ENCODE peak calls at places on chromosomes 1 and 21, in four cellular contexts. D is adrenal gland, A is colonic mucosa, G is sigmoid colon. P is an unnamed sample. For H3K4me1, the result is how much of the 10 kb centered on the place peaks cover.

GRCh38 chr1:41764608-41765007 is 154.1 kb downstream of the HIVEP3 start:
- DNase-seq in A (no peak), D (no peak), G (no peak), P (no peak)

GRCh38 chr1:186804669-186805068 is 24.1 kb upstream of the PLA2G4A start:
- DNase-seq in A (no peak), D (no peak), G (no peak), P (no peak)

GRCh38 chr1:157369808-157370521 is 182.3 kb downstream of the FCRL5 start:
- DNase-seq in D (peak), A (peak), G (no peak), P (peak)

GRCh38 chr1:232435746-232436145 is 194.2 kb downstream of the SIPA1L2 start:
- DNase-seq in A (no peak), D (no peak), G (peak), P (peak)

GRCh38 chr1:32351859-32352745 is 10.2 kb downstream of the FAM229A start:
- DNase-seq in G (peak), D (peak), A (peak), P (peak)

GRCh38 chr1:174289644-174290310 is 130.5 kb downstream of the RABGAP1L start:
- DNase-seq in A (no peak), D (no peak), G (no peak), P (no peak)

GRCh38 chr21:34154878-34155277 is 81.5 kb downstream of the MRPS6 start:
- DNase-seq in G (no peak), D (no peak), A (no peak), P (no peak)

GRCh38 chr1:32863516-32864245 is 7.0 kb downstream of the FNDC5 start:
- DNase-seq in A (no peak), D (no peak), G (no peak), P (no peak)

GRCh38 chr1:154222918-154223317 is 2.2 kb downstream of the UBAP2L start:
- DNase-seq in G (no peak), D (no peak), A (no peak), P (no peak)

GRCh38 chr1:218425647-218426342 is 80.7 kb downstream of the TGFB2 start:
- DNase-seq in A (no peak), G (no peak), D (no peak), P (peak)

GRCh38 chr1:26281091-26281958 is 1.4 kb downstream of the SH3BGRL3 start:
- DNase-seq in D (no peak), A (no peak), G (no peak), P (no peak)

GRCh38 chr1:64320470-64320869 is 117.0 kb downstream of the UBE2U start:
- DNase-seq in D (no peak), A (no peak), G (no peak), P (no peak)

GRCh38 chr1:87024936-87025537 is 110.6 kb downstream of the HS2ST1 start:
- DNase-seq in G (no peak), A (no peak), D (no peak), P (peak)

GRCh38 chr1:81034366-81034765 is 766.4 kb upstream of the ADGRL2 start:
- DNase-seq in G (no peak), D (no peak), A (no peak), P (no peak)

GRCh38 chr1:35047188-35047858 is 15.6 kb upstream of the ZMYM6 start:
- DNase-seq in D (no peak), G (no peak), A (no peak), P (peak)

GRCh38 chr1:223765036-223765718 is 52.8 kb downstream of the CAPN2 start:
- DNase-seq in D (no peak), A (peak), G (peak), P (peak)

GRCh38 chr1:155569988-155570592 is 7.5 kb upstream of the ASH1L start:
- DNase-seq in G (no peak), A (no peak), D (no peak), P (peak)

GRCh38 chr21:37563641-37564340 is 197.2 kb downstream of the DYRK1A start:
- DNase-seq in D (peak), A (peak), G (peak), P (peak)

GRCh38 chr21:37566790-37567725 is 200.5 kb downstream of the DYRK1A start:
- DNase-seq in D (no peak), A (no peak), G (no peak), P (no peak)

GRCh38 chr21:37564924-37565529 is 198.5 kb downstream of the DYRK1A start:
- DNase-seq in D (peak), A (no peak), G (no peak), P (no peak)

GRCh38 chr21:37564341-37564923 is 197.9 kb downstream of the DYRK1A start:
- DNase-seq in G (peak), A (peak), D (peak), P (peak)

DNA sequence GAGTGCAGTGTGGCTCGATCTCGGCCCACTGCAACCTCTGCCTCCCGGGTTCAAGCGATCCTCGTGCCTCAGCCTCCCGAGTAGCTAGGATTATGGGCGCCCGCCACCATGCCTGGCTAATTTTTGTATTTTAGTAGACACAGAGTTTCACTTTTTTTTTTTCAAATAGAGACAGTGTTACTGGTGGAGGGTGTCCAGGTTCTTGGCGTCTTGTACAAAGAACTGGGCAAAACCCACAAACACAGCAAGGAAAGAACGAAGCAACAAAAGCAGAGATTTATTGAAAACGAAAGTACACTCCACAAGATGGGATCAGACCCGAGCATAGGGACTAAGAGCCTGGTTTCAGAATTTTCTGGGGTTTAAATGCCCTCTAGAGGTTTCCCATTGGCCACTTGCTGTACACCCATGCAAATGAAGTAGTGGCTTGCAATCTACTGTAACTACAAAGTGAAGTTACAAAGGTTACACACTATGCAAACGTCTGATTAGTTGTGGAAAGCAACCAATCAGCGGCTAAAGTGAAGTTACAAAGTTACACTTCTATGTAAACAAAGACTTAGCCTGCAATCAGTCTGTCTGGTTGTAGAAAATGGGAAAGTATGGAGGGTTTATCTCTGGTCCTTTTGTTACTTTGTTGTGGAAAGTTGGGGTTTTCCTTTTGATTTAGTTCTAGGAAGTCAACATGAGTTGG is 199.1 kb downstream of the DYRK1A start:
- DNase-seq in D (no peak), A (no peak), G (no peak), P (no peak)
- H3K4me1 ChIP-seq in D (under half), A (under half), G (under half), P (under half)

DNA sequence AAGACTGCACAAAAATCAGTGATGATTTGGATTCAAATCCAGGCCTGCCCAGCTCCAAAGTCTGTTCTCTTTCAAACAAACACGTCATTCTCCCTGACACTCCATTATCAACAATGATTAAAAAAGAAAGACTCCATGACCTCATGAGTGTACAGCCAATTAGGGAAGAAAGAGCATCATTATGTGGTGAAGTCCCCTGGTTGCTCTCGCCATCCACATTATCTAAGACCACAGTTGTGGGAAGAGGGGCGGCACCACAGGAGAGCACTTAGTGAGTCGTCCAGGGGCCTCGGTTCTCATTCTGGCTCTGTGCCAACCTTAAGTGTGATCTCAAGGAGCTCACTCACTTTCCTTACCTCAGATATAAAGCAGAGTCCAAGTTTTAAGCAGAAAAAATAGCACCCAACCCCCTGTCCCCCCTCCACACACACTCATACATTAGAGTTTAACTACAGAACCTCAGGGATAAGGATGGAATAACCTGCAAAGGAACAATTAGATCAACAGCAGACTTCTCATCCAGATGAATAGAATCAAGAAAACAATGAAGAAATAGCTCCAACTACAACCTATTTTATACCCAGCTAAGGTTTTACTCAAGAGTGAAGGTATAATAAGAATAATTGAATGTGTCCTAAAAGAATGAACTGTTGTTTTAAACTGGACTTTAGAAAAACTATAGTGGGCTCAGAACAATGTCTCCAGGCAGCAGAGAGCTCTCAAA is 47.8 kb downstream of the COL6A1 start:
- DNase-seq in D (no peak), G (peak), A (no peak), P (peak)
- H3K27ac ChIP-seq in D (peak), G (peak), A (peak), P (peak)

DNA sequence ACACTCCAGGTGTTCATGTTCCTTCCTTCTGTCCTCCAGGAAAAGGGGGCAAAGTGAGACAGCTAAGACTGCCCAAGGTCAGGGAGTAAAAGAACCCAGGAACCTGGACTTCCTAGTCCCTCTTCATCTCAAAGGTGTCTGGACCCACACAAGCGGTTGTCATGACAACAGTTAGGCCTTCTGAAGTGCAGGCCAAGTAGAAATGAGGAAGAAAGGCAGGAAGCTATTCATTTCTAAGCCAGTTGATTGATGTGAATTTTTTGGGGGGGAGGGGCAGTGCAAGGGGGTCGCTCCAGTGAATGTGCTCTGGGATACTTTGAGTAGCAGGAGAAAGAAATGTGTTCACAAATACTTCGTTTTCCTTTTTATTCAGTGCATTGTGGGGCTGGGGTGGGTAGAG is 114.3 kb downstream of the NAV1 start:
- DNase-seq in G (no peak), D (no peak), A (no peak), P (no peak)
- H3K4me1 ChIP-seq in G (under half), D (under half), A (under half), P (under half)

DNA sequence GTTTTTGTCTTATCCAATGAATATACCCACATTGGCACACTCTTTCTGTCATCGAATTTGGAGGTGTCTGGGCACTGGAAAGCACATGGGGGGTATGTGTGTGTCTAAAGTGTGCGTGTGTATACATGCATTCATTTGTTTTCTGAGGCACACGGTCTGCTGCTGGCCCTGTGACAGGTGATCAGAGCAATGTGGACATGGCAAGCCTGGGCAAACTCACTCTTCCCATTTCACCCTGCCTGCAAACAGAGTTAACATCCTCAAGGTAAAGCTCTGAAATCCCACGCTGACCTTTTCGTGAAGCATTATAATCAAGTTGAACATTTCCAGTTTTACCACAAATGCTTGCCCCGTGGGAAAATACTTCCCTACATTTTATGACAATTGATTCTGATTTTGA is 160.7 kb downstream of the PBX1 start:
- DNase-seq in A (no peak), G (no peak), D (no peak), P (no peak)
- H3K27ac ChIP-seq in A (no peak), G (peak), D (peak), P (peak)

DNA sequence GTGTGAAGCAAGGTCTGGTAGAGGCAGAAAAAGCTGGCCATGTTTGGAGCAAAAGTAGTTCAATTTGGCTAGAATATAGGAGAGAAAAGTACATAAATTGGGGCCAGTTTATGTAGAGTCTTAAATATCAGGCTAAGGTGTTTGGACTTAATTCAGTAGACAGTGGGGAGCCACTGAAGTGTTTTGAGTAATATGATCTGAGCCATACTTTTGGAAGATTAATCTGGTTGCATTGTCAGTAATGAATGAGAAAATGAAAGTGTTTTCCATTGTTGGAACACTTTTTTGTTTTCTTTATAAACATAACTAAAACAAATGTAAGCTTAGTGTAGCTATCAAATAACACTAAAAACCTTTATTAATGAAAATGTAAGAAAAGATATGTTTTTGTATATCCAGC is 42.1 kb downstream of the POU2F1 start:
- DNase-seq in A (no peak), D (no peak), G (no peak), P (no peak)
- H3K4me1 ChIP-seq in A (under half), D (under half), G (under half), P (under half)

GRCh38 chr1:109133815-109134214 is 19.9 kb downstream of the ELAPOR1 start:
- DNase-seq in A (peak), G (no peak), D (no peak), P (peak)
- H3K27ac ChIP-seq in A (peak), G (no peak), D (no peak), P (no peak)

DNA sequence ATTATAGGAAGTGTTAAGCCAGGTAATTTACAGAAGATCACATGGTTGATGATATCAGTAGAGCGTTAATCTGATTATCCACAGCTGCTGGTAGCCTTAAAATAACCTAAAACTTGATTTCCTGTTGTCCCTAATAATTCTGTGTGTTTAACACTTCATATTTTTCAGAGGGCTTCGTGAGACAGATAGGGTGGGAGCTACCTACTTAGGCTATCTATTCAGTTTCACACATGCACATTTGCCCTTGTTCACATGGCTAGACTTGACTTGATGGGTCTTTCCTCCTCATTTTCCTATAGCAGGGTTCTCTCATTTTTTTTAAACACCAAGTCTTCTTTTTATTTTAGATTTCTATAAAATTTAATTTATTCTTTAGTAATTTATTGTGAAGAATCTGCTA is 11.0 kb downstream of the BACH1 start:
- DNase-seq in G (no peak), A (no peak), D (no peak), P (no peak)
- H3K4me1 ChIP-seq in G (half or more), A (under half), D (half or more), P (under half)

P was measured in cardiac muscle cell.